ENCODE peak calls at places on chromosomes 7 and 10, in eight cellular contexts. Z is HuH-7.5; Q is activated naive CD4-positive, alpha-beta T cell; Y is KG1; X is islet precursor cell; B is endothelial cell; K is IMR-90; T is effector memory CD8-positive, alpha-beta T cell. L is an unnamed sample.

GRCh38 chr7:117219485-117219884 is 103.4 kb downstream of the WNT2 start:
- DNase-seq in Q (no peak), Z (no peak), B (no peak), X (no peak), T (no peak), Y (no peak), K (peak; percentile 41), L (no peak)

GRCh38 chr7:88092676-88092999 is 127.2 kb downstream of the SRI start:
- DNase-seq in Q (no peak), K (no peak), Y (no peak), T (no peak), Z (no peak), X (no peak), B (no peak), L (no peak)

GRCh38 chr7:157907998-157908782 is 571.4 kb downstream of the DNAJB6 start:
- DNase-seq in Y (no peak), T (no peak), Q (no peak), Z (no peak), K (no peak), X (no peak), B (no peak), L (no peak)

GRCh38 chr10:93775330-93775729 is 17.6 kb downstream of the LGI1 start:
- DNase-seq in Y (no peak), T (no peak), Z (no peak), Q (no peak), X (no peak), K (no peak), B (no peak), L (no peak)

GRCh38 chr7:47893238-47893637 is 55.0 kb downstream of the PKD1L1 start:
- DNase-seq in X (peak; percentile 68), T (no peak), K (no peak), Y (no peak), Q (no peak), Z (peak; percentile 46), B (peak; percentile 55), L (no peak)

GRCh38 chr7:8109196-8110022 is 140.8 kb downstream of the GLCCI1 start:
- DNase-seq in X (peak; percentile 64), Z (no peak), Q (no peak), Y (no peak), B (no peak), T (no peak), K (peak; percentile 52), L (no peak)

GRCh38 chr10:122281751-122282150 is 10.7 kb downstream of the BTBD16 start:
- DNase-seq in X (peak; percentile 21), T (no peak), Q (no peak), K (no peak), Z (no peak), B (no peak), Y (no peak), L (no peak)

GRCh38 chr7:132251327-132251659 is 325.0 kb downstream of the PLXNA4 start:
- DNase-seq in T (no peak), Q (no peak), K (no peak), X (peak; percentile 75), Z (peak; percentile 11), B (no peak), Y (no peak), L (no peak)

GRCh38 chr7:33905389-33906032 is at the start of gene BMPER:
- DNase-seq in T (no peak), K (peak; percentile 19), B (peak; percentile 47), X (peak; percentile 92), Q (no peak), Z (peak; percentile 55), Y (no peak), L (no peak)

GRCh38 chr10:77661674-77662073 is 24.1 kb upstream of the KCNMA1 start:
- DNase-seq in Y (no peak), X (peak; percentile 72), K (no peak), B (no peak), T (no peak), Z (no peak), Q (no peak), L (no peak)

GRCh38 chr7:17521437-17521836 is 223.0 kb downstream of the AHR start:
- DNase-seq in B (no peak), Y (no peak), Q (no peak), K (peak; percentile 84), X (no peak), T (no peak), Z (no peak), L (no peak)

GRCh38 chr10:44261710-44262455 is 123.0 kb downstream of the CXCL12 start:
- DNase-seq in Q (no peak), X (no peak), Z (no peak), K (peak; percentile 56), Y (no peak), T (no peak), B (no peak), L (no peak)

GRCh38 chr10:70804424-70804814 is 11.3 kb upstream of the SGPL1 start:
- DNase-seq in B (no peak), Q (no peak), T (no peak), Y (no peak), X (no peak), Z (no peak), K (no peak), L (no peak)

GRCh38 chr7:138645284-138645683 is 55.9 kb downstream of the SVOPL start:
- DNase-seq in B (no peak), K (no peak), Q (no peak), T (no peak), Y (no peak), Z (peak; percentile 45), X (no peak), L (no peak)

GRCh38 chr10:43199088-43199683 is 60.9 kb downstream of the CSGALNACT2 start:
- DNase-seq in Z (no peak), Y (no peak), X (no peak), B (no peak), K (no peak), T (no peak), Q (no peak), L (no peak)

GRCh38 chr10:70913546-70914240 is 25.3 kb upstream of the PCBD1 start:
- DNase-seq in Z (no peak), Y (no peak), X (no peak), B (no peak), K (no peak), Q (no peak), T (no peak), L (no peak)

GRCh38 chr7:120981888-120982615 is 6.5 kb upstream of the CPED1 start:
- DNase-seq in B (no peak), Y (no peak), X (no peak), Q (no peak), Z (no peak), T (no peak), K (peak; percentile 76), L (no peak)

GRCh38 chr10:95360122-95360715 is 69.4 kb upstream of the PDLIM1 start:
- DNase-seq in Z (no peak), X (no peak), K (peak; percentile 34), B (no peak), Y (no peak), Q (no peak), T (no peak), L (no peak)

GRCh38 chr10:53579773-53580172 is 807.2 kb upstream of the MBL2 start:
- DNase-seq in X (no peak), B (no peak), K (no peak), Y (no peak), Z (no peak), Q (no peak), T (no peak), L (no peak)

GRCh38 chr10:63697956-63698814 is 177.0 kb downstream of the REEP3 start:
- DNase-seq in Z (no peak), K (no peak), Y (no peak), T (no peak), B (no peak), Q (no peak), X (no peak), L (no peak)

GRCh38 chr10:132385721-132386418 is 11.1 kb upstream of the PWWP2B start:
- DNase-seq in B (no peak), Z (no peak), Y (no peak), Q (no peak), X (no peak), K (no peak), T (no peak), L (no peak)

GRCh38 chr10:90321132-90321816 is 536.6 kb downstream of the HTR7 start:
- DNase-seq in X (peak; percentile 53), T (no peak), B (no peak), K (peak; percentile 71), Y (no peak), Q (no peak), Z (no peak), L (no peak)

GRCh38 chr10:103120977-103121735 is 71.9 kb downstream of the NT5C2 start:
- DNase-seq in T (no peak), Q (no peak), X (no peak), B (no peak), K (peak; percentile 31), Z (no peak), Y (no peak), L (no peak)

GRCh38 chr7:75906991-75907667 is 7.8 kb upstream of the POR start:
- DNase-seq in Z (no peak), K (no peak), X (no peak), B (no peak), Y (no peak), T (no peak), Q (no peak), L (no peak)

GRCh38 chr10:130341325-130341724 is 205.1 kb downstream of the GLRX3 start:
- DNase-seq in T (no peak), K (no peak), Z (no peak), B (no peak), Q (no peak), Y (peak; percentile 3), X (peak; percentile 65), L (no peak)

GRCh38 chr7:143975617-143976016 is 21.0 kb downstream of the OR2F1 start:
- DNase-seq in T (no peak), X (no peak), Z (no peak), B (no peak), Q (no peak), K (peak; percentile 31), Y (no peak), L (no peak)

GRCh38 chr10:86654411-86655172 is at the start of gene OPN4:
- DNase-seq in K (peak; percentile 67), Q (no peak), Y (no peak), T (no peak), B (no peak), X (peak; percentile 50), Z (no peak), L (no peak)

GRCh38 chr7:108109216-108109908 is 20.8 kb downstream of the LAMB4 start:
- DNase-seq in B (no peak), X (no peak), Y (no peak), Q (no peak), K (no peak), Z (no peak), T (no peak), L (no peak)

L was measured in activated gamma-delta T cell.